ENCODE peak calls at places on chromosomes 2 and 18, in six cellular contexts. One of them, this sample, is unnamed. For H3K36me3 and H3K9me3, the result is how much of the 10 kb centered on the place peaks cover.

GRCh38 chr2:236632295-236633218 is 62.9 kb downstream of the ACKR3 start:
- DNase-seq in Peyer's patch: peak
- DNase-seq in ovary: no peak
- DNase-seq in small intestine: no peak
- DNase-seq in mesenchymal stem cell: no peak
- DNase-seq in Caco-2: no peak
- DNase-seq in this sample: no peak

GRCh38 chr2:38073211-38074005 is 2.5 kb downstream of the CYP1B1 start:
- DNase-seq in Peyer's patch: no peak
- DNase-seq in ovary: peak
- DNase-seq in small intestine: no peak
- DNase-seq in mesenchymal stem cell: peak
- DNase-seq in Caco-2: no peak
- DNase-seq in this sample: peak

GRCh38 chr18:76823166-76823539 is 796 bp downstream of the ZNF236 start:
- DNase-seq in Peyer's patch: peak
- DNase-seq in ovary: peak
- DNase-seq in small intestine: no peak
- DNase-seq in mesenchymal stem cell: no peak
- DNase-seq in Caco-2: no peak
- DNase-seq in this sample: no peak

GRCh38 chr2:180456811-180457210 is 449.7 kb upstream of the CWC22 start:
- DNase-seq in Peyer's patch: no peak
- DNase-seq in ovary: no peak
- DNase-seq in small intestine: no peak
- DNase-seq in mesenchymal stem cell: no peak
- DNase-seq in Caco-2: no peak
- DNase-seq in this sample: no peak

GRCh38 chr18:3451989-3452749 is 2.2 kb downstream of the TGIF1 start:
- DNase-seq in Peyer's patch: peak
- DNase-seq in ovary: peak
- DNase-seq in small intestine: peak
- DNase-seq in mesenchymal stem cell: peak
- DNase-seq in Caco-2: peak
- DNase-seq in this sample: peak

GRCh38 chr2:119286661-119287060 is 63.0 kb downstream of the STEAP3 start:
- DNase-seq in Peyer's patch: no peak
- DNase-seq in ovary: no peak
- DNase-seq in small intestine: no peak
- DNase-seq in mesenchymal stem cell: no peak
- DNase-seq in Caco-2: no peak
- DNase-seq in this sample: no peak

GRCh38 chr2:240868286-240869108 is at the start of gene AGXT:
- DNase-seq in Peyer's patch: no peak
- DNase-seq in ovary: no peak
- DNase-seq in small intestine: peak
- DNase-seq in mesenchymal stem cell: no peak
- DNase-seq in Caco-2: no peak
- DNase-seq in this sample: peak

GRCh38 chr2:216967889-216968288 is 108.0 kb upstream of the TNP1 start:
- DNase-seq in Peyer's patch: no peak
- DNase-seq in ovary: no peak
- DNase-seq in small intestine: no peak
- DNase-seq in mesenchymal stem cell: no peak
- DNase-seq in Caco-2: no peak
- DNase-seq in this sample: no peak

GRCh38 chr2:4358855-4359254 is 655.5 kb downstream of the DCDC2C start:
- DNase-seq in Peyer's patch: no peak
- DNase-seq in ovary: no peak
- DNase-seq in small intestine: no peak
- DNase-seq in mesenchymal stem cell: no peak
- DNase-seq in Caco-2: no peak
- DNase-seq in this sample: no peak

GRCh38 chr2:65710779-65711295 is 278.4 kb upstream of the SPRED2 start:
- DNase-seq in Peyer's patch: no peak
- DNase-seq in ovary: no peak
- DNase-seq in small intestine: no peak
- DNase-seq in mesenchymal stem cell: peak
- DNase-seq in Caco-2: peak
- DNase-seq in this sample: no peak

GRCh38 chr2:217714268-217714643 is 288.5 kb downstream of the TNS1 start:
- DNase-seq in Peyer's patch: peak
- DNase-seq in ovary: no peak
- DNase-seq in small intestine: no peak
- DNase-seq in mesenchymal stem cell: peak
- DNase-seq in Caco-2: no peak
- DNase-seq in this sample: peak

GRCh38 chr2:58435246-58435645 is 194.1 kb upstream of the FANCL start:
- DNase-seq in Peyer's patch: no peak
- DNase-seq in ovary: no peak
- DNase-seq in small intestine: peak
- DNase-seq in mesenchymal stem cell: no peak
- DNase-seq in Caco-2: no peak
- DNase-seq in this sample: no peak

GRCh38 chr2:176544579-176545365 is 275.5 kb downstream of the MTX2 start:
- DNase-seq in Peyer's patch: no peak
- DNase-seq in ovary: no peak
- DNase-seq in small intestine: no peak
- DNase-seq in mesenchymal stem cell: no peak
- DNase-seq in Caco-2: no peak
- DNase-seq in this sample: no peak

GRCh38 chr2:24024018-24024417 is 14.1 kb downstream of the MFSD2B start:
- DNase-seq in Peyer's patch: no peak
- DNase-seq in ovary: no peak
- DNase-seq in small intestine: no peak
- DNase-seq in mesenchymal stem cell: no peak
- DNase-seq in Caco-2: no peak
- DNase-seq in this sample: no peak

GRCh38 chr18:23890589-23890988 is 124.0 kb upstream of the TTC39C start:
- DNase-seq in Peyer's patch: no peak
- DNase-seq in ovary: no peak
- DNase-seq in small intestine: no peak
- DNase-seq in mesenchymal stem cell: no peak
- DNase-seq in Caco-2: no peak
- DNase-seq in this sample: no peak

GRCh38 chr2:169653636-169654035 is 40.6 kb downstream of the CFAP210 start:
- DNase-seq in Peyer's patch: no peak
- DNase-seq in ovary: no peak
- DNase-seq in small intestine: no peak
- DNase-seq in mesenchymal stem cell: no peak
- DNase-seq in Caco-2: no peak
- DNase-seq in this sample: no peak

GRCh38 chr2:118492335-118492734 is 355.1 kb downstream of the EN1 start:
- DNase-seq in Peyer's patch: no peak
- DNase-seq in ovary: no peak
- DNase-seq in small intestine: peak
- DNase-seq in mesenchymal stem cell: no peak
- DNase-seq in Caco-2: no peak
- DNase-seq in this sample: no peak

GRCh38 chr18:7737483-7737882 is 170.4 kb downstream of the PTPRM start:
- DNase-seq in Peyer's patch: no peak
- DNase-seq in ovary: no peak
- DNase-seq in small intestine: no peak
- DNase-seq in mesenchymal stem cell: no peak
- DNase-seq in Caco-2: no peak
- DNase-seq in this sample: no peak

GRCh38 chr2:169979025-169979424 is 151.8 kb downstream of the UBR3 start:
- DNase-seq in Peyer's patch: no peak
- DNase-seq in ovary: no peak
- DNase-seq in small intestine: no peak
- DNase-seq in mesenchymal stem cell: no peak
- DNase-seq in Caco-2: no peak
- DNase-seq in this sample: no peak

GRCh38 chr18:79399275-79400081 is 3.7 kb downstream of the NFATC1 start:
- DNase-seq in Peyer's patch: peak
- DNase-seq in ovary: no peak
- DNase-seq in small intestine: no peak
- DNase-seq in mesenchymal stem cell: no peak
- DNase-seq in Caco-2: no peak
- DNase-seq in this sample: no peak

GRCh38 chr18:49048361-49048760 is 97.6 kb upstream of the SMAD7 start:
- DNase-seq in Peyer's patch: no peak
- DNase-seq in ovary: no peak
- DNase-seq in small intestine: no peak
- DNase-seq in mesenchymal stem cell: peak
- DNase-seq in Caco-2: no peak
- DNase-seq in this sample: no peak

GRCh38 chr2:58063641-58064040 is 17.0 kb downstream of the VRK2 start:
- DNase-seq in Peyer's patch: no peak
- DNase-seq in ovary: no peak
- DNase-seq in small intestine: no peak
- DNase-seq in mesenchymal stem cell: peak
- DNase-seq in Caco-2: no peak
- DNase-seq in this sample: no peak

GRCh38 chr2:178275600-178275999 is 81.3 kb downstream of the OSBPL6 start:
- DNase-seq in Peyer's patch: no peak
- DNase-seq in ovary: no peak
- DNase-seq in small intestine: no peak
- DNase-seq in mesenchymal stem cell: no peak
- DNase-seq in Caco-2: no peak
- DNase-seq in this sample: no peak

DNA sequence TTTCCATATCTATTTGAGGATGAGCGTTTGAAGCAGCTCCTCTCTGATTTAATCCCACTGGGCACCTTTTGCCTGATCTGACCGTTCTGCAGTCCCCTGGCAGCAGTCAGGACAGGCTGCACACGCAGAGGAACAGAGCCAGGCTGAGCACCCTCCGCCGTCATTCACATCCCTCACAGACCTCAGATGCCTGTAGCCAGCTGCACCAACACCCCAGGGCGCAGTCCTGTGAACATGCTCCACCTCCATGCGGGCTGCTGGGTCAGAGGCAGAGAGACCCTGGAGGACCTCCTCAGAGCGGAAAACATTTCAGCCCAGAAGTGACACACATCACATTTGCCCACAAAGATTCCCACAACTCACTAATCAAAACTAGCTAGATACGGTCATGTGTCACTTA is 146.1 kb downstream of the SEPTIN10 start:
- DNase-seq in Peyer's patch: peak
- DNase-seq in ovary: no peak
- DNase-seq in small intestine: no peak
- DNase-seq in mesenchymal stem cell: no peak
- DNase-seq in Caco-2: no peak
- DNase-seq in this sample: no peak
- H3K36me3 ChIP-seq in Peyer's patch: under half
- H3K36me3 ChIP-seq in ovary: under half
- H3K36me3 ChIP-seq in small intestine: under half
- H3K36me3 ChIP-seq in mesenchymal stem cell: under half
- H3K36me3 ChIP-seq in Caco-2: under half
- H3K36me3 ChIP-seq in this sample: under half

DNA sequence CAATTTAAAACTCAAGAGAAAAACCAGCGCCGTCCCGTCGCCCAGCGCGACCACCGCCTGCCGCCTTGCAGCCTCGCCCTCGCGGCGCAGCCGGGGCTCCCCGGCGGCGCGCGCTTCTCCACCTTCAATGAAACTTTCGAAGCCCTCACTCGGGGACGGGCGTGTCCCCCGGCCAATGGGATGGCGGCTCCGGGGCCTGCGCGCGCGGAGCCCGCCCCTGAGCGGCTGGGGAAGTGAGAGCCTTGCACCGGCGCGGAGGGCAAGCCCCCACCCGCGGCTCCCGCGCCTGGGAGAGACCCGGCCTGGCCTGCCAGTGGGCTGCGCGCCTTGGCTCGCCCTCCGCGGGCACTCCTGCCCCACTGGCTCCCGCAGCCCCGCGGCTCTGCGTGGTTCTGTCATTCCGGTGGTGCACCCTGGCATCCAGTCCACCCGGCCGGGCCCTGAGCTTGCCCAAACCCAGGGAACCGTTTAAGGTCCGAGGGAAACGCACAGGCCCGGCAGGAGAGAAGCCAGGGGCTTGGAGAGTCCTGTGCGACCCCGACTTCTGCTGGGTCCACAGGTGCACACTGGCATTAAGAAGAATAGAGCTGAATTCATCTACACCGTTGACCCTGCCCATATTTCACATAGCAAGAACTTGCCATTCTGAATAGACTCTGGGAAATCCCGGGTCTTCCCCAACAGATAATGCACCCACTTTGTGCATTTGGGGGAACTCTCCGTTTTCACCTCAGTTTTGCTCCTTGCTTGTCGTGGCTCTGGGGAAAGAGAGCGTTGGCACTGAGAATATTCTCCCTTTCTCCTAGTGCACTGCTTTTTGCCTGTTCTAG is at the start of gene PIEZO2:
- DNase-seq in Peyer's patch: no peak
- DNase-seq in ovary: peak
- DNase-seq in small intestine: peak
- DNase-seq in mesenchymal stem cell: peak
- DNase-seq in Caco-2: no peak
- DNase-seq in this sample: peak
- H3K4me3 ChIP-seq in Peyer's patch: no peak
- H3K4me3 ChIP-seq in ovary: peak
- H3K4me3 ChIP-seq in small intestine: peak
- H3K4me3 ChIP-seq in mesenchymal stem cell: peak
- H3K4me3 ChIP-seq in Caco-2: no peak
- H3K4me3 ChIP-seq in this sample: peak

DNA sequence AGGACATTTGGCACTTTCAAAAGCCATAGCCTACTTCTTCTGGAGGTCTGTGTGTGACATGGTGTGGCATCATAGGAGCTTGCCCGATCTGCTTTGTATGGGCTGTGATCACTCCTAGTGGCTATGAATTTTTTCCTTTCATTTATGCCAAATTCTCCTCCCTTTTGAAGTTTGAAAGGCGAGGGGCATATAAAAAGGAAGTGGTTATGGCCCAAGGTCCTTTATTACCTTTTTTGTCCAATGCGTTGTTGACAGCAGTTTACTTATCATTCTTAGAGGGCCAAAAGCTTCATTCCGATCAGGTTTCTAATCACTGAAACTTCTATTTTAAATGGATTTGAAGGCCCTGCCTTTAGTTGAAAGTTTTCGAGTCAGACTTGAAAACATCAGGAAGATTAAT is 224.3 kb upstream of the FOSL2 start:
- DNase-seq in Peyer's patch: no peak
- DNase-seq in ovary: no peak
- DNase-seq in small intestine: no peak
- DNase-seq in mesenchymal stem cell: no peak
- DNase-seq in Caco-2: no peak
- DNase-seq in this sample: no peak
- H3K9me3 ChIP-seq in Peyer's patch: under half
- H3K9me3 ChIP-seq in ovary: under half
- H3K9me3 ChIP-seq in small intestine: under half
- H3K9me3 ChIP-seq in mesenchymal stem cell: under half
- H3K9me3 ChIP-seq in Caco-2: under half
- H3K9me3 ChIP-seq in this sample: under half

DNA sequence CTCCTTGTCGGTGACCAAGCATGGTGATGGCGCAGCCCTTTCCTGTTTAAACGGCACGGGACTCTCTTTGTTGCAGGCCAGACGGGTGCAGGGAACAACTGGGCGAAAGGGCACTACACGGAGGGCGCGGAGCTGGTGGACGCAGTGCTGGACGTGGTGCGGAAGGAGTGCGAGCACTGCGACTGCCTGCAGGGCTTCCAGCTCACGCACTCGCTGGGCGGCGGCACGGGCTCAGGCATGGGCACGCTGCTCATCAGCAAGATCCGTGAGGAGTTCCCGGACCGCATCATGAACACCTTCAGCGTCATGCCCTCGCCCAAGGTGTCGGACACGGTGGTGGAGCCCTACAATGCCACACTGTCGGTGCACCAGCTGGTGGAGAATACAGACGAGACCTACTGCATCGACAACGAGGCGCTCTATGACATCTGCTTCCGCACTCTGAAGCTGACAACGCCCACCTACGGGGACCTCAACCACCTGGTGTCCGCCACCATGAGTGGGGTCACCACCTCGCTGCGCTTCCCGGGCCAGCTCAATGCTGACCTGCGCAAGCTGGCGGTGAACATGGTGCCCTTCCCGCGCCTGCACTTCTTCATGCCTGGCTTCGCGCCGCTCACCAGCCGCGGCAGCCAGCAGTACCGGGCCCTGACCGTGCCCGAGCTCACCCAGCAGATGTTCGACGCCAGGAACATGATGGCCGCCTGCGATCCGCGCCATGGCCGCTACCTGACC is 17.1 kb downstream of the TUBB6 start:
- DNase-seq in Peyer's patch: no peak
- DNase-seq in ovary: no peak
- DNase-seq in small intestine: no peak
- DNase-seq in mesenchymal stem cell: no peak
- DNase-seq in Caco-2: no peak
- DNase-seq in this sample: no peak
- H3K36me3 ChIP-seq in Peyer's patch: under half
- H3K36me3 ChIP-seq in ovary: under half
- H3K36me3 ChIP-seq in small intestine: under half
- H3K36me3 ChIP-seq in mesenchymal stem cell: half or more
- H3K36me3 ChIP-seq in Caco-2: under half
- H3K36me3 ChIP-seq in this sample: half or more

This sample was measured in MG63.